ENCODE peak calls at places on chromosomes 6 and 20, in six cellular contexts. One of them, this sample, is unnamed.
A peak's percentile ranks its signal among the peaks of the same experiment; 100 is the strongest.

GRCh38 chr20:478949-479429 is 16.7 kb upstream of the TBC1D20 start:
- DNase-seq in mesenchymal stem cell: peak; percentile 78
- DNase-seq in neuronal stem cell: peak; percentile 14
- DNase-seq in H9: no peak
- DNase-seq in mesendoderm: peak; percentile 62
- DNase-seq in H1: no peak
- DNase-seq in this sample: peak; percentile 77

GRCh38 chr6:3885262-3886036 is 36.3 kb downstream of the FAM50B start:
- DNase-seq in mesenchymal stem cell: peak; percentile 20
- DNase-seq in mesendoderm: peak; percentile 85
- DNase-seq in H1: no peak
- DNase-seq in neuronal stem cell: no peak
- DNase-seq in H9: peak; percentile 59
- DNase-seq in this sample: no peak

GRCh38 chr6:45310118-45310788 is 17.9 kb upstream of the RUNX2 start:
- DNase-seq in mesenchymal stem cell: no peak
- DNase-seq in H1: no peak
- DNase-seq in H9: peak; percentile 31
- DNase-seq in neuronal stem cell: no peak
- DNase-seq in mesendoderm: peak; percentile 68
- DNase-seq in this sample: no peak

GRCh38 chr6:37680668-37681067 is 17.0 kb downstream of the MDGA1 start:
- DNase-seq in mesendoderm: peak; percentile 18
- DNase-seq in neuronal stem cell: no peak
- DNase-seq in H9: no peak
- DNase-seq in mesenchymal stem cell: no peak
- DNase-seq in H1: no peak
- DNase-seq in this sample: no peak

GRCh38 chr6:54441020-54441419 is 132.8 kb downstream of the TINAG start:
- DNase-seq in H9: no peak
- DNase-seq in neuronal stem cell: no peak
- DNase-seq in mesendoderm: no peak
- DNase-seq in H1: no peak
- DNase-seq in mesenchymal stem cell: no peak
- DNase-seq in this sample: no peak

GRCh38 chr20:31593221-31594001 is 11.7 kb upstream of the ID1 start:
- DNase-seq in H9: peak; percentile 48
- DNase-seq in H1: no peak
- DNase-seq in mesendoderm: no peak
- DNase-seq in mesenchymal stem cell: peak; percentile 79
- DNase-seq in neuronal stem cell: no peak
- DNase-seq in this sample: peak; percentile 89

GRCh38 chr20:6819599-6819998 is 52.1 kb downstream of the BMP2 start:
- DNase-seq in H1: no peak
- DNase-seq in H9: no peak
- DNase-seq in mesenchymal stem cell: peak; percentile 7
- DNase-seq in neuronal stem cell: no peak
- DNase-seq in mesendoderm: peak; percentile 50
- DNase-seq in this sample: no peak

GRCh38 chr6:134519456-134519855 is 201.5 kb upstream of the SGK1 start:
- DNase-seq in neuronal stem cell: no peak
- DNase-seq in H1: no peak
- DNase-seq in mesenchymal stem cell: peak; percentile 73
- DNase-seq in H9: no peak
- DNase-seq in mesendoderm: no peak
- DNase-seq in this sample: peak; percentile 51

GRCh38 chr20:19495905-19496703 is 262.0 kb upstream of the RIN2 start:
- DNase-seq in H9: no peak
- DNase-seq in H1: no peak
- DNase-seq in neuronal stem cell: no peak
- DNase-seq in mesendoderm: no peak
- DNase-seq in mesenchymal stem cell: no peak
- DNase-seq in this sample: no peak

GRCh38 chr6:29678114-29678513 is 2.8 kb downstream of the ZFP57 start:
- DNase-seq in H1: no peak
- DNase-seq in mesenchymal stem cell: no peak
- DNase-seq in neuronal stem cell: no peak
- DNase-seq in mesendoderm: no peak
- DNase-seq in H9: no peak
- DNase-seq in this sample: no peak

GRCh38 chr20:10731190-10731955 is 57.6 kb upstream of the JAG1 start:
- DNase-seq in mesendoderm: no peak
- DNase-seq in H1: no peak
- DNase-seq in mesenchymal stem cell: no peak
- DNase-seq in H9: no peak
- DNase-seq in neuronal stem cell: no peak
- DNase-seq in this sample: peak; percentile 49

GRCh38 chr6:161444966-161445799 is 171.3 kb upstream of the AGPAT4 start:
- DNase-seq in mesenchymal stem cell: peak; percentile 25
- DNase-seq in H9: no peak
- DNase-seq in neuronal stem cell: no peak
- DNase-seq in H1: no peak
- DNase-seq in mesendoderm: no peak
- DNase-seq in this sample: peak; percentile 16
- H3K18ac ChIP-seq in mesenchymal stem cell: no peak overlapping the region
- H3K18ac ChIP-seq in H9: no peak overlapping the region
- H3K18ac ChIP-seq in neuronal stem cell: peak overlapping the region; percentile 88
- H3K18ac ChIP-seq in H1: no peak overlapping the region
- H3K18ac ChIP-seq in mesendoderm: no peak overlapping the region
- H3K18ac ChIP-seq in this sample: no peak overlapping the region

GRCh38 chr20:61900376-61901293 is 165.0 kb downstream of the TAF4 start:
- DNase-seq in mesendoderm: no peak
- DNase-seq in H9: peak; percentile 47
- DNase-seq in H1: no peak
- DNase-seq in mesenchymal stem cell: no peak
- DNase-seq in neuronal stem cell: no peak
- DNase-seq in this sample: no peak
- H2BK15ac ChIP-seq in mesendoderm: no peak overlapping the region
- H2BK15ac ChIP-seq in H9: no peak overlapping the region
- H2BK15ac ChIP-seq in H1: no peak overlapping the region
- H2BK15ac ChIP-seq in mesenchymal stem cell: no peak overlapping the region
- H2BK15ac ChIP-seq in neuronal stem cell: no peak overlapping the region
- H2BK15ac ChIP-seq in this sample: no peak overlapping the region

GRCh38 chr6:99424761-99425646 is at the start of gene PNISR:
- DNase-seq in H1: peak; percentile 86
- DNase-seq in mesenchymal stem cell: peak; percentile 99
- DNase-seq in H9: peak; percentile 95
- DNase-seq in neuronal stem cell: peak; percentile 95
- DNase-seq in mesendoderm: peak; percentile 99
- DNase-seq in this sample: peak; percentile 99
- H2AK5ac ChIP-seq in H1: peak within 1 kb of the TSS; percentile 89
- H2AK5ac ChIP-seq in mesenchymal stem cell: peak within 1 kb of the TSS; percentile 99
- H2AK5ac ChIP-seq in H9: no peak within 1 kb of the TSS
- H2AK5ac ChIP-seq in neuronal stem cell: no peak within 1 kb of the TSS
- H2AK5ac ChIP-seq in mesendoderm: no peak within 1 kb of the TSS
- H2AK5ac ChIP-seq in this sample: peak within 1 kb of the TSS; percentile 88

GRCh38 chr20:56872620-56873458 is 243.7 kb downstream of the TFAP2C start:
- DNase-seq in mesendoderm: no peak
- DNase-seq in H1: no peak
- DNase-seq in mesenchymal stem cell: no peak
- DNase-seq in H9: no peak
- DNase-seq in neuronal stem cell: no peak
- DNase-seq in this sample: no peak
- H3K18ac ChIP-seq in mesendoderm: no peak overlapping the region
- H3K18ac ChIP-seq in H1: no peak overlapping the region
- H3K18ac ChIP-seq in mesenchymal stem cell: no peak overlapping the region
- H3K18ac ChIP-seq in H9: no peak overlapping the region
- H3K18ac ChIP-seq in neuronal stem cell: peak overlapping the region; percentile 38
- H3K18ac ChIP-seq in this sample: no peak overlapping the region

DNA sequence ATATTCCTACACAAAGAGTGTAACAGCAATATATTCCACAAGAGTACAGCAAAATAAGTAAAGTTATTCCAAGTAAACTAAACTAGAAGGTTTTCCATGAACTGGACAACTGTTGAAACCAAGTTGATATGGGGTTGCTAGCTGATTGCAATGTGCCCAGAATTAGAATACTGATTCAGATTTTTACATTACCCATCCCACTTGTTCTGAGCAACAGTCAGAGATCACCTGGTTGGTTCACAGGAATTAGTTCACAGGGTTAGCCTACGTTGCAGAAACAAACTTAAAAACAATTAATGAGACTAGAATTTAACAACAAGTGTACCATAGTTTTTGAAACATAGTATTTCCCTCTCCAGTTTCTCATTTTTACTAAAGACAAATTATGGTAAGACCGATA is 49.1 kb downstream of the CEP85L start:
- DNase-seq in mesenchymal stem cell: no peak
- DNase-seq in neuronal stem cell: no peak
- DNase-seq in mesendoderm: no peak
- DNase-seq in H1: no peak
- DNase-seq in H9: no peak
- DNase-seq in this sample: no peak
- H2BK15ac ChIP-seq in mesenchymal stem cell: no peak overlapping the region
- H2BK15ac ChIP-seq in neuronal stem cell: no peak overlapping the region
- H2BK15ac ChIP-seq in mesendoderm: no peak overlapping the region
- H2BK15ac ChIP-seq in H1: no peak overlapping the region
- H2BK15ac ChIP-seq in H9: no peak overlapping the region
- H2BK15ac ChIP-seq in this sample: no peak overlapping the region

DNA sequence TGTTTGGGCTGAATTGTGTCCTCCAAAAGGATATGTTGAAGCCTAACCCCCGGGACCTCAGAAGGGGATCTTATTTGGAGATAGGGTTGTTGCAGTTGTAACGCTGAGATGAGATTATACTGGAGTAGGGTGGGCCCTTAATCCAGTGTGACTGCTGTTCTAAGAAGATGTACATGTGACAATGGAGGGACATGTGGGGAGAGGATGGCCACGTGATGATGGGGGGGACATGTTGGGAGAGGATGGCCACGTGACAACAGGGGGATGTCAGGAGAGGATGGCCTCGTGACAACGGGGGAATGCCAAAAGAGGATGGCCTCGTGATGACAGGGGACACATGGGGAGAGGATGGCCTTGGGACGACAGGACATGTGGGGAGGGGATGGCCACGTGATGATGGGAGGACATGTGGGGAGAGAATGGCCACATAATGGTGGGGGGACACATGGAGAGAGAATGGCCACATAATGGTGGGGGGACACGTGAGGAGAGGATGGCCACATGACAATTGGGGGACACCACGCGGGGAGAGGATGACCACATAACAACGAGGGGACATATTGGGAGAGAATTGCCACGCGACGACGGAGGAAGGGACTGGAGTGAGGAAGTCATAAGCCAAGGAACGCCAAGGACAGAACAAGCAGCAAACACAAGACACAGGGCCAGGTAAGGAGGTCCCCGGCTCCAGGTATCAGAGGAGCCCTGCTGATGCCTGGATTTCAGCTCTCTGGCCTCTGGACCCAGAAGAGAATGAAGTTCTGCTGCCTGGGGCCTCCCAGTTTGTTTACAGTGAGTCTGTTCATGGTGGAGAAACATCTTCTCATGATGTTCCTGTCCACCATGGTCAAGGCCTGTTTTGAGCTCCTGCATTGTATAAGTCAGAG is 29.2 kb downstream of the SYNJ2 start:
- DNase-seq in neuronal stem cell: no peak
- DNase-seq in H9: no peak
- DNase-seq in mesenchymal stem cell: no peak
- DNase-seq in mesendoderm: no peak
- DNase-seq in H1: no peak
- DNase-seq in this sample: no peak
- H2AK5ac ChIP-seq in neuronal stem cell: no peak overlapping the region
- H2AK5ac ChIP-seq in H9: no peak overlapping the region
- H2AK5ac ChIP-seq in mesenchymal stem cell: peak overlapping the region; percentile 24
- H2AK5ac ChIP-seq in mesendoderm: no peak overlapping the region
- H2AK5ac ChIP-seq in H1: no peak overlapping the region
- H2AK5ac ChIP-seq in this sample: peak overlapping the region; percentile 98

GRCh38 chr20:53716385-53716784 is 122.7 kb upstream of the ZNF217 start:
- DNase-seq in H9: no peak
- DNase-seq in mesendoderm: no peak
- DNase-seq in neuronal stem cell: no peak
- DNase-seq in H1: no peak
- DNase-seq in mesenchymal stem cell: no peak
- DNase-seq in this sample: no peak

GRCh38 chr20:53714524-53714923 is 120.9 kb upstream of the ZNF217 start:
- DNase-seq in neuronal stem cell: no peak
- DNase-seq in H9: no peak
- DNase-seq in H1: no peak
- DNase-seq in mesendoderm: no peak
- DNase-seq in mesenchymal stem cell: no peak
- DNase-seq in this sample: no peak

GRCh38 chr20:53711333-53712211 is 117.9 kb upstream of the ZNF217 start:
- DNase-seq in mesendoderm: no peak
- DNase-seq in mesenchymal stem cell: no peak
- DNase-seq in H9: no peak
- DNase-seq in H1: no peak
- DNase-seq in neuronal stem cell: no peak
- DNase-seq in this sample: no peak

GRCh38 chr20:53712212-53712977 is 118.8 kb upstream of the ZNF217 start:
- DNase-seq in mesenchymal stem cell: no peak
- DNase-seq in H9: no peak
- DNase-seq in neuronal stem cell: no peak
- DNase-seq in mesendoderm: no peak
- DNase-seq in H1: peak; percentile 57
- DNase-seq in this sample: no peak

DNA sequence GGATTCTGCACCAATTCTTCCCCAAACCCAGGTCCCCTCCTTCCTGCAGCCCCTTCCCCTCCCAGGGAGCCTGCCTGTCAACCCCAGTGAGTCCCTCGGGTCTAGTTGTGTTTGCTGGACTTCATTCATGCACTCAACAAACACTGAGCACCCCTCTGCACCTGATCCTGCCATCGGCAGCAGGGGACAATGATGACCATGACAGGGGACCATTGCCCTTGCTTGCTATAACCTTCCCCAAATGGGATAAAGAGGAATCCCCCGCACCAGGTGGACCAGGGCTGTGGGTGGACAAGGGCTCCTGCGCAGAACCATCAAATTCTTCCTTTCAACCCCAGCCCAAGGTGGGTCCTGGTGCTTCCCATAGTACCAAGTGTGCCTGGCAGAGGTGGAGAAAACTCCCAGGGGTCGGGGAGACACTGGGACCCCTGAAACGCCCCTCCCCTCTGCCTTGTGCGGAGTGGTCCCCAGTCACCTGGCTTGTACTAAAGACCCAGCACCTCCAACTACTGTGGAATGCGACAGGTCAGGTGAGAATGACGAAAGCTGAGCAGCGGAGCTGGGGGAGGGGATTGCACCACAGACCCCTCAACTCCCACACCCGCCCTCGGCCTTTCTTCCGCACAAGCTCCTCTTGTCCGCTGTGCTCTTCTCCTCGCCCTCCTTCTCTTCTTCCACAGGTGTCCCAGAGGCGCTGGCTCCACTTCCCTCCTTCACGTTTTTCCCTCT is 119.9 kb upstream of the ZNF217 start:
- DNase-seq in mesendoderm: peak; percentile 57
- DNase-seq in H9: peak; percentile 68
- DNase-seq in neuronal stem cell: no peak
- DNase-seq in H1: peak; percentile 63
- DNase-seq in mesenchymal stem cell: no peak
- DNase-seq in this sample: no peak
- H3K18ac ChIP-seq in mesendoderm: no peak overlapping the region
- H3K18ac ChIP-seq in H9: peak overlapping the region; percentile 83
- H3K18ac ChIP-seq in neuronal stem cell: peak overlapping the region; percentile 5
- H3K18ac ChIP-seq in H1: peak overlapping the region; percentile 71
- H3K18ac ChIP-seq in mesenchymal stem cell: no peak overlapping the region
- H3K18ac ChIP-seq in this sample: no peak overlapping the region

This sample was measured in IMR-90.